ENCODE peak calls at places on chromosomes 7 and 10, in five cellular contexts. P, I, U, X and R are unnamed samples.

GRCh38 chr7:138834583-138834982 is 36.6 kb upstream of the ATP6V0A4 start:
- DNase-seq in P (no peak), I (no peak), U (no peak), X (no peak), R (no peak)

GRCh38 chr7:31455844-31456243 is 58.0 kb upstream of the ITPRID1 start:
- DNase-seq in P (no peak), I (no peak), U (no peak), X (no peak), R (no peak)

GRCh38 chr7:135672560-135673359 is 10.4 kb downstream of the STMP1 start:
- DNase-seq in P (peak), I (peak), U (peak), X (peak), R (no peak)

GRCh38 chr10:16967866-16968721 is 150.9 kb upstream of the RSU1 start:
- DNase-seq in P (peak), I (no peak), U (peak), X (no peak), R (peak)

GRCh38 chr7:13090959-13091358 is 403.5 kb downstream of the ARL4A start:
- DNase-seq in P (no peak), I (no peak), U (no peak), X (no peak), R (no peak)

GRCh38 chr10:133245439-133246235 is 8.0 kb downstream of the VENTX start:
- DNase-seq in P (no peak), I (no peak), U (no peak), X (no peak), R (no peak)

GRCh38 chr7:55052726-55053431 is 34.1 kb downstream of the EGFR start:
- DNase-seq in P (peak), I (no peak), U (no peak), X (no peak), R (no peak)

GRCh38 chr7:66007232-66007631 is 25.2 kb upstream of the GUSB start:
- DNase-seq in P (no peak), I (no peak), U (no peak), X (no peak), R (no peak)

GRCh38 chr10:95290801-95291633 is at the start of gene PDLIM1:
- DNase-seq in P (peak), I (peak), U (peak), X (peak), R (peak)

GRCh38 chr10:114272696-114273095 is 33.6 kb downstream of the VWA2 start:
- DNase-seq in P (no peak), I (no peak), U (no peak), X (no peak), R (no peak)

GRCh38 chr7:31443457-31443856 is 70.4 kb upstream of the ITPRID1 start:
- DNase-seq in P (peak), I (peak), U (peak), X (peak), R (peak)

DNA sequence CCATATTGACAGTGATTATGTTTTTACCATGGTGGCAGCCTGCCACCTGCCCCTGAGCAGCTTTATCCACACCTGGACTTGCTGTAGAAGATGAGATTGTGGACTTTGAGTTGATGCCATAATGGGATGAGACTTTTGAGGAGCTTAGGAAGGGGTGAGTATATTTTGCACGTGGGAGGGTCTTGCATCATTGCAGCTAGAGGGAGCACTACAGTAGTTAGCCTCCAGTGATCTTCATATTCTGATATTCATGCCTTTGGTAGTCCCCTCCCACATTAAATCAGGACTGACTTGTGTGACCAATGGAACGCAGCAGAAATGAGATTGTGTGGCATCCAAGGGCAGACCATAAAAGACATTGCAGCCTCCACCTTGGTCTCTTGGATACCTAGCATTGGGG is 18.2 kb upstream of the COL13A1 start:
- DNase-seq in P (no peak), I (no peak), U (no peak), X (no peak), R (no peak)
- TF ChIP-seq CTCF in P (no peak), I (no peak), U (no peak), X (peak), R (no peak)

GRCh38 chr7:151406886-151407583 is 2.8 kb downstream of the WDR86 start:
- DNase-seq in P (no peak), I (no peak), U (no peak), X (no peak), R (no peak)

GRCh38 chr7:151408498-151408838 is 1.4 kb downstream of the WDR86 start:
- DNase-seq in P (no peak), I (no peak), U (no peak), X (no peak), R (no peak)

GRCh38 chr7:151409555-151410404 is at the start of gene WDR86:
- DNase-seq in P (no peak), I (no peak), U (no peak), X (no peak), R (no peak)

GRCh38 chr7:151410405-151411390 is 860 bp upstream of the WDR86 start:
- DNase-seq in P (no peak), I (no peak), U (no peak), X (no peak), R (no peak)

DNA sequence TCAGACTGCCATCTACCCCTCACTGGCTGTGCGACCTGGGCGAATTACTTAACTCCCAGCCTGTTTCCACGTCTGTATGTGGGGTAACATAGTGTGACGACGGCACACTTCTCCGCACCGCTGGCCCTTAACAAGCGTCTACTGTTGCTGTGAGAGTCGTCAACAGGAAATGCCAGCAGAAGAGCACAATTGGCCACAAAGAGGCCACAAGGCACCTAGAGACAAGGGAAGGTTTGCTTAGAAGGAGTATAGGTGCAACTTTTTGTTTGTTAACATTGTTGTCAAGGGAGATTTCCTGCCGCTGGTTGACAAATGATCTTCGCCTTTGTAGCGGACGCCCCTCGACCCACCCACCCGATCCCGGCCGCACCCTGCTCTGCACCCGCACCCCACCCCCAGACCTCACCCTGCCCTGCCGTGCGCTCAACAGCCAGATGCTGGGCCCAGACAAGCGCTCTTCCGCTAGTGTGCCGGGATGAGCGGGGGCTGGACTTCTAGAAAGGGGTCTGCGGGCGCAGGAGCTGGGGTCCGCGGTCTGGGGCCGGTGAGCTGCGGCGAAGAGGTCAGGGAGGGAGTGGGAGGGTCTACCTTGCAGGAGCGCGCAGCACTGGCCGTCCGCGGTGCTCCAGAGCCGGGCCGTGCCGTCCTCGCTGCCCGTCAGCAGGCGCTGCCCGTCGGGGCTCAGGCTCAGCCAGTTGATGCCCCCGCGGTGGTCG is 841 bp downstream of the WDR86 start:
- DNase-seq in P (peak), I (peak), U (no peak), X (peak), R (peak)
- H2AFZ ChIP-seq in P (no peak), I (no peak), U (no peak), X (no peak), R (no peak)

DNA sequence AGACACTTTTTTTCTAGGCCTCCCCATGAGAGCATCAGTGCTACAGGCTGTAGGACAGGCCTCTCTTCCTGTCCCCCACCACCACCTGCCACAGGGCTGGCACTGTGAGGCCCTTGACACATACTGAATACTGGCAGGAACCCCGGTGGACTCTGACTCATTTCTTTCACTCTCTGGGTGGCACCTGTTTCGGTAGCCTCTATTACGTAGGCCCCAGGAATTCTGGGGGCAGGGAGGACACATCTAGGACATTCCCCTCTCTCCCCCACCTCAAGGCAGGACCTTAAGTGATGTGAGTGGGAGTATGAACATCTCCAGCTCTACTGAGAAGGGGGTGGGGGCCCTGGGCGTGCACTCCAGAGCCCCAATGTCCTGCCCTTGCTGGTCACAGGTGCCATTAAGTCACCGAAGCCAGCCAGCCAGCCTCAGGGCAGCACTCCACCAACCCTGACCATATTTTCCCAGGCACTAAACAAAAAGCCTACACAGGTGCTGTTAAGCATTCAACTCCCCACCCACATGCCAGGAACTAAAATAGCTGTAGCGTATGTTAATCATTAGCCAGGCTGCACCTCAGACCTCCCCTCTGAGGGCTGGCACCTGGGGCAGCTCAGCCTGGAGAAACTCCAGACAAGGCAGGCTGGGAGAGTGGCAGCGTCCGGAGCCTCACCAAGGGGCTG is 8.9 kb downstream of the ANXA11 start:
- DNase-seq in P (peak), I (peak), U (peak), X (peak), R (peak)
- H3K27ac ChIP-seq in P (peak), I (peak), U (peak), X (peak), R (peak)

GRCh38 chr10:19812976-19813375 is 3.3 kb upstream of the PLXDC2 start:
- DNase-seq in P (peak), I (no peak), U (no peak), X (no peak), R (no peak)

GRCh38 chr10:19815036-19815435 is 1.2 kb upstream of the PLXDC2 start:
- DNase-seq in P (no peak), I (no peak), U (no peak), X (no peak), R (no peak)

GRCh38 chr10:19809481-19809880 is 6.8 kb upstream of the PLXDC2 start:
- DNase-seq in P (no peak), I (no peak), U (no peak), X (no peak), R (no peak)

GRCh38 chr10:19815478-19816419 is 483 bp upstream of the PLXDC2 start:
- DNase-seq in P (peak), I (peak), U (no peak), X (no peak), R (no peak)

GRCh38 chr10:19811517-19811916 is 4.7 kb upstream of the PLXDC2 start:
- DNase-seq in P (peak), I (peak), U (no peak), X (no peak), R (no peak)
- TF ChIP-seq CTCF in P (peak), I (peak), U (peak), X (no peak), R (no peak)

GRCh38 chr7:112068967-112069366 is 137.2 kb downstream of the DOCK4 start:
- DNase-seq in P (no peak), I (no peak), U (no peak), X (no peak), R (no peak)
- H2AFZ ChIP-seq in P (no peak), I (no peak), U (no peak), X (no peak), R (no peak)

DNA sequence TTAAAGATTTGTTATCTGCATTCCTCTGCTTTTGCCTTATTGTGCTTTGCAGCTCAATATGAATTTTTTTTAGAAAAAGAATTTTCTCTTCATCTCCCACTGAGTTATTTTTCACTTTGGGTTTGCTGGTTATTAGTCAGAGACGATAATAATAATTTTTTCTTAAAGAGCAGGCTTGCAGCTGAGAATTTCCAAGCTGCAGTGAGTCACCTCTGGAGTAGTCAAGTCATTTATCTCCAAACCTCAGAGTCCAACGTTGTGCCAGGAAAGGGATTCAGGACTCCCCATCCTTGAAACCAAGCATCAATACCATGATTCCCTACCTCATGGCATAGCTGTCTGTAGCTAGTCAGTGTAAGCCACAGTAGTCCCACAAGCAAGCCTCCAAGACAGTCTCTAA is 15.2 kb upstream of the EGR2 start:
- DNase-seq in P (peak), I (no peak), U (no peak), X (no peak), R (no peak)
- H3K27ac ChIP-seq in P (no peak), I (no peak), U (no peak), X (no peak), R (no peak)

DNA sequence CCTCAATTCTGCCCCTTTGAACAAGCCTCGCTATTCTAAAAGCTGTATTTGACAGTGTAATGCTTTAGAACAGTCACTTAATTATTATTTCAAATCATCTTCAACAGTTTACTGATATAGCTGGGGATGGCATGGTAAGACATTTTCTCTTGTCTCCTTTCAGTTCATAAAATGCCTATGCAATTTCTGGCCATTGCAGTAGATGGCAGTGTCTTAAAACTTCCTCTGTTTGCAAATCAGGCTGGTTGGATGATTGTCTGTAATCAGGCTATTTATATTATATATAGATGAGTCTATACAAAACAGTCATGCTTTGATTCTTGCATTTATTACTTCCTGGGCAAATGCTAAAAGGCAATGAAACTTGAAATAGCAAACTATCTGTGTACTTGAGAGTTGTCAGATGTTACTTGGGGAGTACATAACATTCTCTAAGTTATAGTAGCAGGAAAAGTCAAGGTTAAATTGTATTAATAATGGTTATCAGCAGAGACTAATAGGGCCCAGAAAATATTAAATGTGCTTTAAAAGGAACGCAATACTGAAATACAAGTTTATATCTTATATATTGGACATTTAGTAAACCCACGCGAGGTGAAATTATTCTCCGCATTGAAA is 55.5 kb upstream of the LHFPL3 start:
- DNase-seq in P (peak), I (peak), U (peak), X (peak), R (no peak)
- TF ChIP-seq CTCF in P (peak), I (peak), U (peak), X (peak), R (peak)

DNA sequence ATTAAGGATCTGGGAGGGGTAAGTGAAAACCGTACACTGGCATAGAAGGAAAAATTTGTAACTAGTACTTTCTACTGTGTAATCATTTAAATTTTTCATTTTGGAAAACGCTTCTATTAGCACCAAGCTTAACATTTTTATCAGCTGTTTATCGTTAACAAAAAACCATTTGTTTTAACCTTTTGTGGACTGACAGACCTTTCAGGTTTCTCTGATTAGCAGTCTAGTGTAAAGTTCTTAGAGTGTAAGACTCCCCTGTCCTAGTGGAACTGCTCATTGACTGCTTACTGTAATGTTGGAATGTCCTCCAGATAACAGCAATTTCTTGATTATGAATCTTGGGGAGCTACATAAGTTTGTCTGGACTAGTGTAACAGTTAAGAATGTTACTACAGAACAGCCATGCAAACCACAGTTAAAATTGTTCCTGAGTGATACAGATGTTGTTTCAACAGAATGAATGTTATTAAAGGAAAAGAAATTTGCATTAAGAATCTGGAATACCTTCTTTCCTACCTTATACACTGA is 2.0 kb downstream of the DBF4 start:
- DNase-seq in P (peak), I (no peak), U (peak), X (no peak), R (no peak)
- H2AFZ ChIP-seq in P (no peak), I (no peak), U (no peak), X (no peak), R (no peak)

DNA sequence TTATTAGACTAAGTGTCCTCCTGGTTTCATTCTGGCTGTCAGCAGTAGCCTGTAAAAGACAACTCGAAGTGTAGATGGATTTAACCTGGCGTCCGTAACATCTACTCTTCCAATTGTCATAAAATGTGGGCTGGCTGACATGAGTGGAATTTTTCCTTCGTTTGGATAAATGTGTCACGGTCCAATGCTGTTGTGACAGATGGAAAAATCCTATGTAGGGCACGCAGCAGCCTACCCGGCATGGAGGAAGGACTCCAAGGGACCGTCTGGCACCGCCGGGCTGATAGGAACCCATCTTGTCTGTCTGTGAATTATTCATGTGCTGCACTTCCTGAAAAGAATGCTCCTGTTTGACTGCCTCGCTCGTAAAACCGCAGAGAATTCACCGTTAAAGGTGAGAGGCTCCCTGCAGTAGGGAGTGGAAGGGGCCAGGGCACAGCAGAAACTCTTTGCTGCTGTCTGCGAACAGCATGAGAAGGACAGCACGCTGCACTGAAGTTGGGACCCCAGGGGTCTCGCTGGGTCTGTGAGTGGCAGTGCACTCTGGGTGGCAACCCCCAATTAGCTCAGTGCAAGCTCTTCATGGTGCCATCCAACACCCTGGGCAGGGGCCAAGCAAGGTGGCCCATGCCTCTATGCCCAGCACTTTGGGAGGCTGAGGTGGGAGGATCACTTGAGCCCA is 1.6 kb upstream of the ORAI2 start:
- DNase-seq in P (no peak), I (peak), U (no peak), X (peak), R (no peak)
- H3K27ac ChIP-seq in P (no peak), I (peak), U (no peak), X (peak), R (peak)